ENCODE peak calls at places on chromosomes 12 and 14, in four cellular contexts. C is HCT116, A is PC-3, B is hepatocyte. T is an unnamed sample. For H3K79me2, the result is how much of the 10 kb centered on the place peaks cover.

GRCh38 chr14:105866841-105867321 is 340.5 kb downstream of the TMEM121 start:
- DNase-seq in C (no peak), A (no peak), B (no peak), T (no peak)

GRCh38 chr12:123889848-123890535 is 82.6 kb downstream of the CCDC92 start:
- DNase-seq in C (no peak), A (no peak), B (no peak), T (no peak)

GRCh38 chr12:11545438-11546330 is 103.8 kb upstream of the ETV6 start:
- DNase-seq in C (no peak), A (no peak), B (no peak), T (peak)

GRCh38 chr14:84750763-84751554 is 779.0 kb upstream of the FLRT2 start:
- DNase-seq in C (no peak), A (no peak), B (peak), T (no peak)

GRCh38 chr12:19967001-19967400 is 401.3 kb upstream of the PDE3A start:
- DNase-seq in C (no peak), A (no peak), B (no peak), T (no peak)

GRCh38 chr12:98653866-98654493 is 8.9 kb downstream of the APAF1 start:
- DNase-seq in C (peak), A (peak), B (peak), T (peak)

GRCh38 chr14:70995671-70996070 is 88.4 kb downstream of the PCNX1 start:
- DNase-seq in C (no peak), A (no peak), B (peak), T (no peak)

GRCh38 chr14:96410119-96410518 is 18.2 kb downstream of the AK7 start:
- DNase-seq in C (no peak), A (no peak), B (no peak), T (no peak)

GRCh38 chr12:47991106-47991550 is 13.1 kb downstream of the COL2A1 start:
- DNase-seq in C (no peak), A (no peak), B (no peak), T (no peak)

GRCh38 chr12:113135178-113136127 is at the start of gene RASAL1:
- DNase-seq in C (peak), A (peak), B (peak), T (peak)

GRCh38 chr12:124779161-124780141 is 84.2 kb downstream of the SCARB1 start:
- DNase-seq in C (no peak), A (no peak), B (no peak), T (no peak)

GRCh38 chr14:43481864-43482263 is 1025.2 kb downstream of the FSCB start:
- DNase-seq in C (no peak), A (no peak), B (no peak), T (no peak)

GRCh38 chr12:21130998-21131397 is at the start of gene SLCO1B1:
- DNase-seq in C (no peak), A (no peak), B (no peak), T (no peak)

GRCh38 chr14:99838555-99839193 is 45.5 kb downstream of the EML1 start:
- DNase-seq in C (no peak), A (peak), B (peak), T (no peak)

GRCh38 chr12:6766651-6767300 is 613 bp downstream of the PTMS start:
- DNase-seq in C (no peak), A (peak), B (peak), T (peak)

GRCh38 chr14:103427485-103428443 is 42.5 kb downstream of the MARK3 start:
- DNase-seq in C (no peak), A (peak), B (no peak), T (no peak)

GRCh38 chr14:101005447-101005846 is 101.9 kb upstream of the RTL1 start:
- DNase-seq in C (no peak), A (no peak), B (no peak), T (no peak)

GRCh38 chr12:49557917-49558215 is 10.1 kb downstream of the MCRS1 start:
- DNase-seq in C (no peak), A (peak), B (no peak), T (no peak)

GRCh38 chr12:49961993-49962764 is 507 bp downstream of the AQP5 start:
- DNase-seq in C (no peak), A (no peak), B (no peak), T (no peak)

GRCh38 chr12:56029666-56030293 is 8.9 kb downstream of the IKZF4 start:
- DNase-seq in C (no peak), A (peak), B (peak), T (peak)

GRCh38 chr14:103574707-103575285 is 12.0 kb downstream of the COA8 start:
- DNase-seq in C (no peak), A (no peak), B (no peak), T (no peak)

GRCh38 chr14:102586420-102587119 is 5.9 kb upstream of the RCOR1 start:
- DNase-seq in C (no peak), A (no peak), B (no peak), T (no peak)

GRCh38 chr12:122684297-122684696 is 18.9 kb downstream of the HCAR2 start:
- DNase-seq in C (no peak), A (no peak), B (no peak), T (no peak)

GRCh38 chr12:53042607-53043454 is 7.0 kb upstream of the TNS2 start:
- DNase-seq in C (no peak), A (no peak), B (no peak), T (no peak)

GRCh38 chr12:59820594-59821011 is 224.8 kb downstream of the SLC16A7 start:
- DNase-seq in C (no peak), A (no peak), B (no peak), T (no peak)

GRCh38 chr12:100445081-100445481 is 28.6 kb upstream of the NR1H4 start:
- DNase-seq in C (no peak), A (no peak), B (peak), T (no peak)

GRCh38 chr12:28683371-28683770 is 465.7 kb upstream of the FAR2 start:
- DNase-seq in C (no peak), A (no peak), B (no peak), T (no peak)

GRCh38 chr14:104680806-104681688 is 8.4 kb upstream of the INF2 start:
- DNase-seq in C (no peak), A (peak), B (peak), T (no peak)

GRCh38 chr12:24904871-24905270 is 44.0 kb downstream of the BCAT1 start:
- DNase-seq in C (no peak), A (no peak), B (no peak), T (no peak)
- TF ChIP-seq EZH2phosphoT487 in C (no peak), A (no peak), B (no peak), T (no peak)

DNA sequence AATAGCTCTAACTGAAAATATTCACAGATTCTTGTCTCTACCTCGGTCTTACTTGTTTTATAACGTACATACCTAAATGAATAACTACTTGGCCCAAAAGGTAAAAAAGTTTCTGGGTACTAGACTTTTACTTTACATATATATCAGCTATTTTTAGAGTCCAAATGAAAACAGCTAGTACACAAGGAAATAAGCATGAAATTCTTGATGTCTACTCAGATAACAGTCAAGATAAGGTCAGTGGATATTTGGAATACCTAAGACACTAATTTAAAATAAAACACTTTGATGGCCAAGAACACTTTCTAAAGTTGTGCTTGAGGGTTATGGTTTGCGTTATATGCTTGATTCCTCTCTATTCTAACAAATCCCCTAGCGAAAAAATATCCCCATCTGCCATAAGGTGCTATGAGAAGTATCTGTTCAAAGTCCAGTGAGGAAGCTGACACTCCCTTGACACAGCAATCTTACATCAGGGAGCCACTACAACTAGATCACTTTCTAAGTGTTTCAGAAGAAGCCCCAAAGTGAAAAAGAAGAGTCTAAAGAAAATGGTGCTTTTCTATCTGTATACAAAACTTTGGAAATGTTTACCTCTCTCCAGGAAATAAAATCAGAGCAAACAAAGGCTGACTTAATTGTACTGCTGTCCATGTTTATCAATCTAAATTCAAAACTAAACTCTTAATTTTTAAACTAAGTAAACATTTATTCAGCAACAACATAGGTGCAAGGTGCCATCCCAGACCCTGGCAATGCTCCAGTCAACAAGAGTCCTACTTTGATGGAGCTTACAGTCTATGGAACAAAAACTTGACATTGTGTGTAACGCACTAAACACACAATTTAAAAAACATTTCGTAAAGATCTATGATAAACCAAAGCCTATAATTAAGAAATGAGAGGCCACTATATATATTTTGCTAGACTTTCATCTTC is 11.7 kb downstream of the PTPN21 start:
- DNase-seq in C (no peak), A (no peak), B (no peak), T (no peak)
- H3K79me2 ChIP-seq in C (under half), A (under half), B (half or more), T (under half)

GRCh38 chr12:130712346-130713065 is 3.6 kb downstream of the RIMBP2 start:
- DNase-seq in C (no peak), A (no peak), B (no peak), T (no peak)

GRCh38 chr12:130714591-130715149 is 1.4 kb downstream of the RIMBP2 start:
- DNase-seq in C (no peak), A (no peak), B (peak), T (no peak)

GRCh38 chr12:130713581-130713991 is 2.5 kb downstream of the RIMBP2 start:
- DNase-seq in C (no peak), A (no peak), B (no peak), T (no peak)

GRCh38 chr12:130715150-130715995 is 726 bp downstream of the RIMBP2 start:
- DNase-seq in C (no peak), A (no peak), B (peak), T (no peak)

GRCh38 chr12:130714091-130714590 is 2.0 kb downstream of the RIMBP2 start:
- DNase-seq in C (no peak), A (no peak), B (peak), T (peak)
- H3K4me2 ChIP-seq in C (no peak), A (no peak), B (peak), T (peak)

GRCh38 chr14:58547649-58548048 is 90.1 kb upstream of the DACT1 start:
- DNase-seq in C (no peak), A (no peak), B (no peak), T (no peak)
- TF ChIP-seq EZH2phosphoT487 in C (no peak), A (no peak), B (no peak), T (no peak)

GRCh38 chr12:31523306-31523705 is 67.6 kb downstream of the DENND5B start:
- DNase-seq in C (no peak), A (no peak), B (no peak), T (no peak)
- H3K79me2 ChIP-seq in C (under half), A (under half), B (half or more), T (half or more)

GRCh38 chr12:66063976-66064375 is 66.6 kb downstream of the LLPH start:
- DNase-seq in C (no peak), A (no peak), B (no peak), T (no peak)

GRCh38 chr12:66066929-66067281 is 63.6 kb downstream of the LLPH start:
- DNase-seq in C (no peak), A (no peak), B (no peak), T (no peak)

GRCh38 chr12:66066071-66066928 is 64.2 kb downstream of the LLPH start:
- DNase-seq in C (no peak), A (no peak), B (no peak), T (peak)

GRCh38 chr12:66065146-66065545 is 65.4 kb downstream of the LLPH start:
- DNase-seq in C (no peak), A (no peak), B (no peak), T (no peak)

GRCh38 chr12:66065623-66066022 is 64.9 kb downstream of the LLPH start:
- DNase-seq in C (no peak), A (no peak), B (no peak), T (no peak)
- H3K4me2 ChIP-seq in C (no peak), A (no peak), B (no peak), T (no peak)

GRCh38 chr14:66645716-66646115 is 137.8 kb downstream of the GPHN start:
- DNase-seq in C (no peak), A (peak), B (no peak), T (no peak)

GRCh38 chr14:66650491-66650911 is 142.6 kb downstream of the GPHN start:
- DNase-seq in C (no peak), A (no peak), B (no peak), T (peak)

GRCh38 chr14:66652736-66653135 is 144.8 kb downstream of the GPHN start:
- DNase-seq in C (no peak), A (no peak), B (no peak), T (no peak)

GRCh38 chr14:66651536-66652220 is 143.7 kb downstream of the GPHN start:
- DNase-seq in C (no peak), A (no peak), B (no peak), T (no peak)

DNA sequence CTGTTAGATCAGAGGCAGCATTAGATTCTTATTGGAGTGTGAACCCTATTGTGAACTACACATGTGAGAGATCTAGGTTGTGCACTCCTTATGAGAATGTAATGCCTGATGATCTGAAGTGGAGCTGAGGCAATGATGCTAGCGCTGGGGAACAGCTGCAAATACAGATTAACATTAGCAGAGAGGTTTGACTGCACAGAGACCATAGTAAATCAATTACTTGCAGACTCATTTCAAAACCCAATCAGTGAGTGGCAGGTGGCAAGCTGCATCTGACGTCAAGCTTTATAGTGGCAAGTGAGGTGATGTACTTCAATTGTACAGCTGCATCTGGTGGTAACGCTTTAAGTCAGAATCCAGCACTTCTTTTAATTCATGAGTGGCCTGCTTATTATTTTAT is 141.6 kb downstream of the GPHN start:
- DNase-seq in C (no peak), A (no peak), B (no peak), T (no peak)
- TF ChIP-seq EZH2phosphoT487 in C (no peak), A (no peak), B (no peak), T (no peak)

GRCh38 chr14:22508662-22509035 is 80.4 kb downstream of the DAD1 start:
- DNase-seq in C (no peak), A (no peak), B (no peak), T (no peak)
- H3K79me2 ChIP-seq in C (under half), A (under half), B (under half), T (under half)

GRCh38 chr12:91556909-91557308 is 374.3 kb upstream of the DCN start:
- DNase-seq in C (no peak), A (no peak), B (peak), T (no peak)
- H3K4me2 ChIP-seq in C (no peak), A (no peak), B (no peak), T (no peak)

GRCh38 chr14:91292476-91292875 is 48.0 kb upstream of the GPR68 start:
- DNase-seq in C (no peak), A (no peak), B (no peak), T (no peak)
- TF ChIP-seq EZH2phosphoT487 in C (no peak), A (no peak), B (no peak), T (no peak)